ENCODE peak calls at places on chromosome 19, in six cellular contexts. A is H1, M is HCT116, Q is GM12878, K is endothelial cell of umbilical vein, S is HepG2. U is an unnamed sample.

GRCh38 chr19:2341987-2342386 is 13.5 kb downstream of the SPPL2B start:
- DNase-seq in S (no peak), Q (no peak), K (no peak), M (no peak), A (no peak), U (no peak)

GRCh38 chr19:19531951-19532805 is 3.5 kb downstream of the YJEFN3 start:
- DNase-seq in Q (no peak), M (no peak), S (peak; percentile 30), A (no peak), K (peak; percentile 44), U (peak; percentile 94)

GRCh38 chr19:17475541-17476115 is 5.3 kb downstream of the SLC27A1 start:
- DNase-seq in A (no peak), S (peak; percentile 93), K (no peak), Q (no peak), M (peak; percentile 69), U (no peak)

GRCh38 chr19:51136891-51137551 is 5.1 kb upstream of the SIGLEC7 start:
- DNase-seq in A (no peak), S (no peak), Q (no peak), M (no peak), K (no peak), U (no peak)

GRCh38 chr19:1214862-1215731 is 9.5 kb downstream of the STK11 start:
- DNase-seq in K (no peak), M (no peak), Q (no peak), A (no peak), S (no peak), U (no peak)

GRCh38 chr19:58009666-58010301 is 7.2 kb upstream of the ZNF606 start:
- DNase-seq in M (no peak), S (no peak), A (peak; percentile 69), K (peak; percentile 75), Q (no peak), U (peak; percentile 90)

GRCh38 chr19:4035582-4035981 is 28.0 kb downstream of the PIAS4 start:
- DNase-seq in M (no peak), K (no peak), S (no peak), A (no peak), Q (no peak), U (no peak)

GRCh38 chr19:33815410-33816340 is 19.0 kb downstream of the KCTD15 start:
- DNase-seq in S (no peak), K (no peak), Q (no peak), A (no peak), M (no peak), U (no peak)

GRCh38 chr19:52453324-52454094 is at the start of gene ZNF578:
- DNase-seq in S (no peak), A (peak; percentile 75), M (no peak), K (peak; percentile 48), Q (no peak), U (peak; percentile 90)

GRCh38 chr19:57152921-57153320 is 7.9 kb upstream of the ZIM3 start:
- DNase-seq in S (no peak), A (no peak), K (no peak), M (no peak), Q (no peak), U (no peak)

GRCh38 chr19:47210689-47211316 is 20.2 kb downstream of the BBC3 start:
- DNase-seq in M (no peak), A (peak; percentile 60), K (peak; percentile 91), Q (no peak), S (peak; percentile 71), U (peak; percentile 94)

GRCh38 chr19:29699861-29700260 is 15.2 kb downstream of the C19orf12 start:
- DNase-seq in Q (no peak), S (no peak), K (no peak), A (no peak), M (no peak), U (no peak)

GRCh38 chr19:2503521-2504109 is 27.7 kb downstream of the GADD45B start:
- DNase-seq in K (no peak), M (peak; percentile 88), A (no peak), S (no peak), Q (no peak), U (no peak)

GRCh38 chr19:45428385-45429231 is 4.9 kb upstream of the ERCC1 start:
- DNase-seq in S (no peak), Q (no peak), K (peak; percentile 49), A (no peak), M (no peak), U (peak; percentile 84)

GRCh38 chr19:15316498-15316897 is 15.8 kb downstream of the BRD4 start:
- DNase-seq in M (no peak), A (no peak), S (no peak), Q (peak; percentile 42), K (no peak), U (no peak)

GRCh38 chr19:16946951-16947940 is 58.4 kb downstream of the F2RL3 start:
- DNase-seq in S (no peak), A (no peak), Q (no peak), K (no peak), M (no peak), U (no peak)

GRCh38 chr19:2451138-2451537 is 5.6 kb downstream of the LMNB2 start:
- DNase-seq in Q (no peak), M (no peak), A (no peak), K (no peak), S (no peak), U (no peak)

GRCh38 chr19:8593931-8594330 is 16.6 kb downstream of the ADAMTS10 start:
- DNase-seq in M (no peak), S (no peak), A (no peak), Q (no peak), K (no peak), U (no peak)

GRCh38 chr19:2888739-2889224 is 11.9 kb upstream of the ZNF57 start:
- DNase-seq in K (no peak), A (no peak), S (no peak), M (no peak), Q (no peak), U (peak; percentile 64)

GRCh38 chr19:2702170-2703076 is at the start of gene GNG7:
- DNase-seq in M (peak; percentile 68), K (peak; percentile 68), A (no peak), Q (no peak), S (peak; percentile 78), U (peak; percentile 96)

GRCh38 chr19:19134687-19135158 is 3.6 kb downstream of the TMEM161A start:
- DNase-seq in Q (no peak), S (no peak), K (no peak), M (no peak), A (peak; percentile 44), U (peak; percentile 93)

GRCh38 chr19:38210458-38210987 is 13.5 kb downstream of the DPF1 start:
- DNase-seq in M (no peak), K (no peak), S (no peak), Q (no peak), A (no peak), U (peak; percentile 97)

GRCh38 chr19:42524943-42525342 is 3.3 kb downstream of the CEACAM1 start:
- DNase-seq in S (no peak), M (no peak), Q (no peak), K (no peak), A (no peak), U (no peak)

GRCh38 chr19:18098891-18099622 is 1.5 kb downstream of the MAST3 start:
- DNase-seq in M (no peak), S (no peak), A (no peak), Q (peak; percentile 84), K (no peak), U (peak; percentile 58)

GRCh38 chr19:8922591-8922990 is 87.6 kb downstream of the MUC16 start:
- DNase-seq in M (no peak), Q (no peak), A (no peak), S (no peak), K (no peak), U (no peak)

GRCh38 chr19:328025-328505 is 16.5 kb downstream of the MIER2 start:
- DNase-seq in Q (no peak), S (no peak), M (peak; percentile 6), K (no peak), A (no peak), U (no peak)

GRCh38 chr19:32266453-32266852 is 79.0 kb upstream of the ZNF507 start:
- DNase-seq in A (no peak), K (no peak), S (no peak), Q (no peak), M (no peak), U (no peak)
- H2AFZ ChIP-seq in A (peak overlapping the region; percentile 78), K (no peak overlapping the region), S (no peak overlapping the region), Q (no peak overlapping the region), M (no peak overlapping the region), U (peak overlapping the region; percentile 60)

GRCh38 chr19:54439174-54439851 is 9.7 kb upstream of the LENG8 start:
- DNase-seq in K (peak; percentile 38), S (peak; percentile 56), A (no peak), Q (no peak), M (no peak), U (peak; percentile 93)
- TF ChIP-seq CTCF in K (peak; percentile 37), S (peak; percentile 83), A (peak; percentile 82), Q (peak; percentile 35), M (peak; percentile 62), U (peak; percentile 71)

GRCh38 chr19:5143471-5144411 is 174.8 kb downstream of the KDM4B start:
- DNase-seq in S (no peak), A (no peak), Q (no peak), K (no peak), M (no peak), U (no peak)
- TF ChIP-seq POLR2AphosphoS5 in S (no peak), A (no peak), Q (no peak), K (no peak), M (no peak), U (no peak)

GRCh38 chr19:5131866-5132561 is 163.1 kb downstream of the KDM4B start:
- DNase-seq in A (no peak), S (no peak), K (no peak), Q (no peak), M (no peak), U (no peak)
- H2AFZ ChIP-seq in A (no peak overlapping the region), S (no peak overlapping the region), K (no peak overlapping the region), Q (no peak overlapping the region), M (no peak overlapping the region), U (no peak overlapping the region)

GRCh38 chr19:13152854-13153626 is 2.8 kb downstream of the IER2 start:
- DNase-seq in A (no peak), S (peak; percentile 86), M (peak; percentile 93), Q (peak; percentile 83), K (peak; percentile 94), U (peak; percentile 98)
- TF ChIP-seq CTCF in A (no peak), S (no peak), M (peak; percentile 2), Q (no peak), K (no peak), U (peak; percentile 19)